ENCODE peak calls at places on chromosomes 2 and 18, in five cellular contexts. V is NCI-H226, R is nephron progenitor cell, O is NCI-H1105 treated with DMSO at 0.1 percent for 48 hours, I is esophagus squamous epithelium. S is an unnamed sample.

GRCh38 chr18:13220326-13220991 is 1.9 kb downstream of the LDLRAD4 start:
- DNase-seq in V (no peak), R (no peak), O (peak), I (no peak), S (no peak)

GRCh38 chr2:221415789-221416188 is 156.3 kb downstream of the EPHA4 start:
- DNase-seq in V (no peak), R (no peak), O (no peak), I (no peak), S (no peak)

GRCh38 chr2:42847596-42848151 is 55.3 kb upstream of the HAAO start:
- DNase-seq in V (no peak), R (no peak), O (no peak), I (no peak), S (no peak)

GRCh38 chr2:38602136-38602731 is 494 bp downstream of the HNRNPLL start:
- DNase-seq in V (no peak), R (peak), O (peak), I (no peak), S (peak)

GRCh38 chr2:8575011-8575750 is 106.7 kb upstream of the ID2 start:
- DNase-seq in V (no peak), R (no peak), O (no peak), I (no peak), S (no peak)

GRCh38 chr2:196293751-196294486 is 122.5 kb upstream of the STK17B start:
- DNase-seq in V (peak), R (no peak), O (no peak), I (no peak), S (no peak)

GRCh38 chr2:227428731-227429285 is 41.1 kb upstream of the SCYGR1 start:
- DNase-seq in V (no peak), R (no peak), O (no peak), I (no peak), S (no peak)

GRCh38 chr18:76265375-76266225 is 229.4 kb downstream of the ZNF516 start:
- DNase-seq in V (no peak), R (peak), O (no peak), I (no peak), S (no peak)

GRCh38 chr2:115161531-115162453 is 719.4 kb downstream of the DPP10 start:
- DNase-seq in V (peak), R (peak), O (peak), I (no peak), S (peak)

GRCh38 chr18:13635046-13635445 is 91.3 kb downstream of the FAM210A start:
- DNase-seq in V (no peak), R (no peak), O (no peak), I (no peak), S (no peak)

GRCh38 chr2:134080759-134081158 is 173.1 kb upstream of the MGAT5 start:
- DNase-seq in V (no peak), R (no peak), O (no peak), I (no peak), S (no peak)

GRCh38 chr2:39735648-39736047 is 43.4 kb downstream of the THUMPD2 start:
- DNase-seq in V (no peak), R (no peak), O (no peak), I (no peak), S (no peak)

GRCh38 chr2:136361521-136361920 is 243.6 kb upstream of the CXCR4 start:
- DNase-seq in V (no peak), R (no peak), O (no peak), I (no peak), S (no peak)

GRCh38 chr18:34094148-34094547 is 130.6 kb downstream of the NOL4 start:
- DNase-seq in V (no peak), R (no peak), O (no peak), I (no peak), S (no peak)

GRCh38 chr2:170974304-170974993 is 45.4 kb downstream of the GORASP2 start:
- DNase-seq in V (no peak), R (no peak), O (no peak), I (no peak), S (no peak)

GRCh38 chr2:100606740-100607343 is 44.0 kb downstream of the PDCL3 start:
- DNase-seq in V (no peak), R (peak), O (no peak), I (no peak), S (peak)

GRCh38 chr2:61771904-61772845 is 81.7 kb downstream of the FAM161A start:
- DNase-seq in V (no peak), R (no peak), O (no peak), I (no peak), S (no peak)

GRCh38 chr2:145769053-145769716 is 1249.3 kb upstream of the ZEB2 start:
- DNase-seq in V (no peak), R (no peak), O (no peak), I (no peak), S (peak)

GRCh38 chr2:210611466-210611865 is 55.1 kb downstream of the CPS1 start:
- DNase-seq in V (no peak), R (no peak), O (no peak), I (no peak), S (no peak)

GRCh38 chr2:95060446-95061118 is 35.1 kb downstream of the MAL start:
- DNase-seq in V (no peak), R (no peak), O (no peak), I (no peak), S (peak)

GRCh38 chr2:82968381-82968780 is 1490.7 kb downstream of the SUCLG1 start:
- DNase-seq in V (no peak), R (no peak), O (no peak), I (no peak), S (no peak)

GRCh38 chr18:79792096-79792987 is 5.4 kb upstream of the KCNG2 start:
- DNase-seq in V (no peak), R (no peak), O (no peak), I (no peak), S (no peak)

GRCh38 chr2:25062461-25062860 is 20.6 kb downstream of the EFR3B start:
- DNase-seq in V (no peak), R (no peak), O (no peak), I (no peak), S (no peak)

GRCh38 chr2:67616749-67617148 is 219.6 kb downstream of the ETAA1 start:
- DNase-seq in V (peak), R (no peak), O (no peak), I (no peak), S (no peak)

GRCh38 chr2:72685666-72686065 is 140.2 kb downstream of the EXOC6B start:
- DNase-seq in V (no peak), R (no peak), O (no peak), I (no peak), S (peak)

GRCh38 chr2:218024336-218024735 is 21.5 kb upstream of the TNS1 start:
- DNase-seq in V (no peak), R (no peak), O (no peak), I (no peak), S (no peak)

GRCh38 chr2:52886556-52886955 is 881.0 kb upstream of the CHAC2 start:
- DNase-seq in V (no peak), R (no peak), O (no peak), I (no peak), S (no peak)

GRCh38 chr2:66851449-66851872 is 416.5 kb downstream of the MEIS1 start:
- DNase-seq in V (peak), R (no peak), O (no peak), I (no peak), S (no peak)

GRCh38 chr2:207434903-207435302 is 94.9 kb upstream of the CREB1 start:
- DNase-seq in V (no peak), R (no peak), O (no peak), I (no peak), S (no peak)

GRCh38 chr2:141264848-141265247 is 866.0 kb downstream of the LRP1B start:
- DNase-seq in V (no peak), R (no peak), O (no peak), I (no peak), S (no peak)

GRCh38 chr2:54574107-54574859 is 118.2 kb downstream of the SPTBN1 start:
- DNase-seq in V (peak), R (no peak), O (peak), I (no peak), S (no peak)

GRCh38 chr2:107324166-107324565 is 438.2 kb upstream of the ST6GAL2 start:
- DNase-seq in V (no peak), R (no peak), O (no peak), I (no peak), S (no peak)

GRCh38 chr2:207706936-207707860 is 4.2 kb upstream of the CCNYL1 start:
- DNase-seq in V (peak), R (no peak), O (no peak), I (no peak), S (no peak)

GRCh38 chr2:111246620-111247061 is 125.9 kb downstream of the BCL2L11 start:
- DNase-seq in V (no peak), R (no peak), O (no peak), I (no peak), S (no peak)

GRCh38 chr2:216774620-216775019 is 79.3 kb upstream of the IGFBP5 start:
- DNase-seq in V (peak), R (no peak), O (no peak), I (no peak), S (no peak)

S was measured in HAP-1.